ENCODE peak calls at places on chromosomes 13 and 19, in four cellular contexts. P is spleen, X is amniotic stem cell, J is HFFc6. D is an unnamed sample.

GRCh38 chr13:83333614-83334388 is 548.5 kb downstream of the SLITRK1 start:
- DNase-seq in P (no peak), X (no peak), J (no peak), D (no peak)

GRCh38 chr19:47005873-47006272 is 13.8 kb upstream of the NPAS1 start:
- DNase-seq in P (no peak), X (no peak), J (peak), D (no peak)

GRCh38 chr13:49214917-49215376 is 5.2 kb upstream of the MLNR start:
- DNase-seq in P (peak), X (no peak), J (no peak), D (peak)

GRCh38 chr19:11737964-11738745 is 591 bp downstream of the ZNF823 start:
- DNase-seq in P (peak), X (no peak), J (peak), D (peak)

GRCh38 chr19:34365463-34366401 is 736 bp downstream of the GPI start:
- DNase-seq in P (peak), X (peak), J (no peak), D (no peak)

GRCh38 chr13:49220856-49221614 is 897 bp downstream of the MLNR start:
- DNase-seq in P (no peak), X (no peak), J (no peak), D (peak)

GRCh38 chr13:113770441-113770840 is 11.4 kb downstream of the TMEM255B start:
- DNase-seq in P (peak), X (no peak), J (no peak), D (no peak)

GRCh38 chr13:111202745-111203144 is 87.6 kb downstream of the ARHGEF7 start:
- DNase-seq in P (no peak), X (peak), J (peak), D (no peak)

GRCh38 chr13:48278806-48279205 is 24.7 kb upstream of the RB1 start:
- DNase-seq in P (no peak), X (no peak), J (no peak), D (no peak)

GRCh38 chr13:30107536-30108136 is 199.7 kb downstream of the KATNAL1 start:
- DNase-seq in P (no peak), X (no peak), J (peak), D (no peak)

GRCh38 chr13:80454245-80454644 is 113.3 kb upstream of the SPRY2 start:
- DNase-seq in P (no peak), X (no peak), J (no peak), D (no peak)

GRCh38 chr19:41445575-41445974 is 2.6 kb downstream of the ERICH4 start:
- DNase-seq in P (no peak), X (no peak), J (no peak), D (no peak)

GRCh38 chr19:4582980-4583842 is 23.7 kb upstream of the SEMA6B start:
- DNase-seq in P (peak), X (no peak), J (no peak), D (no peak)

GRCh38 chr13:29537736-29538624 is 57.5 kb downstream of the SLC7A1 start:
- DNase-seq in P (no peak), X (no peak), J (no peak), D (no peak)

GRCh38 chr13:111572956-111573355 is 252.5 kb downstream of the TEX29 start:
- DNase-seq in P (peak), X (no peak), J (no peak), D (no peak)

GRCh38 chr13:66844933-66845332 is 385.2 kb downstream of the PCDH9 start:
- DNase-seq in P (no peak), X (no peak), J (no peak), D (no peak)

GRCh38 chr19:2476451-2477140 is 669 bp downstream of the GADD45B start:
- DNase-seq in P (peak), X (no peak), J (peak), D (peak)

GRCh38 chr19:41939861-41940442 is 11.7 kb upstream of the ERFL start:
- DNase-seq in P (peak), X (no peak), J (no peak), D (peak)

GRCh38 chr19:39160523-39160861 is 34.9 kb downstream of the PAK4 start:
- DNase-seq in P (no peak), X (no peak), J (no peak), D (no peak)

GRCh38 chr13:102273111-102273510 is 128.7 kb downstream of the FGF14 start:
- DNase-seq in P (no peak), X (no peak), J (no peak), D (no peak)

GRCh38 chr13:24727731-24728601 is 36.0 kb upstream of the RNF17 start:
- DNase-seq in P (no peak), X (peak), J (peak), D (peak)

GRCh38 chr19:41597600-41598041 is 21.7 kb downstream of the CEACAM21 start:
- DNase-seq in P (peak), X (peak), J (peak), D (peak)

GRCh38 chr19:13026478-13026999 is 31.3 kb downstream of the NFIX start:
- DNase-seq in P (no peak), X (no peak), J (peak), D (no peak)

GRCh38 chr13:78020861-78021260 is 102.2 kb upstream of the EDNRB start:
- DNase-seq in P (no peak), X (no peak), J (no peak), D (no peak)

GRCh38 chr13:24842533-24843278 is 78.7 kb downstream of the RNF17 start:
- DNase-seq in P (no peak), X (no peak), J (peak), D (no peak)

GRCh38 chr13:110137677-110138008 is 169.3 kb downstream of the COL4A1 start:
- DNase-seq in P (no peak), X (no peak), J (no peak), D (peak)

GRCh38 chr13:31538067-31539042 is 201.0 kb upstream of the RXFP2 start:
- DNase-seq in P (no peak), X (peak), J (peak), D (no peak)

GRCh38 chr13:99403458-99403971 is 96.3 kb upstream of the GPR183 start:
- DNase-seq in P (no peak), X (no peak), J (no peak), D (peak)

GRCh38 chr19:33063356-33064116 is 1.2 kb downstream of the RHPN2 start:
- DNase-seq in P (no peak), X (no peak), J (peak), D (no peak)

GRCh38 chr13:99264053-99264452 is 5.9 kb upstream of the GPR18 start:
- DNase-seq in P (no peak), X (no peak), J (no peak), D (no peak)